ENCODE peak calls at places on chromosomes 7 and 10, in nine cellular contexts. P, C, Y, H, N, V, E, J and M are unnamed samples.

GRCh38 chr10:97356318-97356914 is 21.9 kb upstream of the FRAT2 start:
- DNase-seq in V (no peak), H (no peak), C (no peak), J (peak), P (no peak), Y (peak), E (no peak), N (no peak), M (peak)

GRCh38 chr7:78039791-78040776 is 241.5 kb downstream of the PHTF2 start:
- DNase-seq in H (no peak), J (no peak), P (peak), C (no peak), Y (peak), E (no peak), V (peak), N (peak), M (peak)

GRCh38 chr7:68309271-68309670 is 1289.0 kb upstream of the AUTS2 start:
- DNase-seq in J (no peak), H (no peak), P (no peak), E (no peak), C (no peak), Y (no peak), V (no peak), N (no peak), M (no peak)

GRCh38 chr10:22958338-22958737 is 30.5 kb downstream of the ARMC3 start:
- DNase-seq in E (no peak), H (no peak), N (no peak), P (peak), Y (peak), C (no peak), J (no peak), V (peak), M (no peak)

GRCh38 chr7:327305-327931 is 37.4 kb downstream of the FOXL3 start:
- DNase-seq in H (no peak), C (no peak), E (no peak), N (no peak), V (no peak), J (no peak), Y (no peak), P (no peak), M (no peak)

GRCh38 chr7:139562491-139562890 is 39.0 kb downstream of the CLEC2L start:
- DNase-seq in J (no peak), E (no peak), H (no peak), P (no peak), V (no peak), N (no peak), C (no peak), Y (no peak), M (no peak)

GRCh38 chr10:83252169-83252568 is 887.1 kb upstream of the GHITM start:
- DNase-seq in E (no peak), H (no peak), C (no peak), N (no peak), V (no peak), Y (no peak), P (no peak), J (no peak), M (no peak)

GRCh38 chr10:58951750-58952149 is 224.7 kb upstream of the PHYHIPL start:
- DNase-seq in P (peak), H (peak), E (no peak), C (no peak), J (peak), V (peak), N (no peak), Y (peak), M (no peak)

GRCh38 chr7:45890125-45890901 is 2.0 kb downstream of the IGFBP1 start:
- DNase-seq in E (no peak), Y (no peak), N (no peak), C (no peak), H (no peak), V (no peak), J (no peak), P (no peak), M (no peak)

GRCh38 chr10:123073187-123073586 is 62.6 kb upstream of the HMX3 start:
- DNase-seq in P (no peak), Y (no peak), H (no peak), E (no peak), J (no peak), N (no peak), C (no peak), V (no peak), M (no peak)

GRCh38 chr7:4809091-4809591 is 33.7 kb downstream of the AP5Z1 start:
- DNase-seq in J (no peak), E (no peak), H (no peak), N (no peak), Y (no peak), C (no peak), V (no peak), P (peak), M (no peak)

GRCh38 chr10:120897343-120897742 is 46.2 kb downstream of the WDR11 start:
- DNase-seq in P (peak), V (peak), E (no peak), C (no peak), H (no peak), Y (no peak), N (no peak), J (no peak), M (no peak)

GRCh38 chr10:69684020-69684980 is 54.3 kb downstream of the FAM241B start:
- DNase-seq in J (no peak), V (peak), Y (peak), N (no peak), P (peak), C (no peak), E (no peak), H (no peak), M (peak)

GRCh38 chr7:94514917-94515316 is 5.3 kb downstream of the CASD1 start:
- DNase-seq in P (no peak), C (no peak), H (no peak), V (no peak), J (no peak), E (no peak), N (no peak), Y (no peak), M (no peak)

GRCh38 chr10:3783313-3783689 is 1.7 kb downstream of the KLF6 start:
- DNase-seq in E (no peak), Y (peak), V (peak), C (no peak), N (no peak), P (no peak), J (no peak), H (no peak), M (no peak)

GRCh38 chr7:131106681-131107342 is 220.9 kb upstream of the MKLN1 start:
- DNase-seq in J (no peak), E (peak), C (peak), H (no peak), N (no peak), Y (peak), P (no peak), V (no peak), M (no peak)

GRCh38 chr10:126919426-126919825 is 14.2 kb downstream of the DOCK1 start:
- DNase-seq in V (no peak), N (no peak), H (no peak), P (no peak), Y (no peak), J (no peak), C (no peak), E (no peak), M (peak)

GRCh38 chr7:18257711-18258110 is 230.1 kb upstream of the PRPS1L1 start:
- DNase-seq in Y (peak), E (no peak), C (no peak), N (no peak), P (peak), J (no peak), V (peak), H (peak), M (peak)

GRCh38 chr10:28367865-28368541 is 65.1 kb upstream of the MPP7 start:
- DNase-seq in C (no peak), P (no peak), V (no peak), J (peak), E (no peak), N (peak), Y (no peak), H (no peak), M (no peak)

GRCh38 chr10:31683682-31684081 is 244.9 kb downstream of the ARHGAP12 start:
- DNase-seq in J (no peak), N (no peak), Y (peak), P (no peak), C (no peak), E (no peak), V (no peak), H (no peak), M (no peak)

GRCh38 chr7:149824748-149825566 is 13.2 kb upstream of the ZNF862 start:
- DNase-seq in V (no peak), C (no peak), P (no peak), E (no peak), Y (no peak), J (no peak), H (no peak), N (no peak), M (no peak)

GRCh38 chr10:71433983-71434744 is 37.4 kb downstream of the CDH23 start:
- DNase-seq in C (no peak), E (no peak), H (no peak), N (no peak), Y (no peak), J (no peak), V (no peak), P (no peak), M (no peak)

GRCh38 chr7:157520249-157520648 is 183.4 kb downstream of the DNAJB6 start:
- DNase-seq in E (no peak), Y (no peak), V (no peak), C (no peak), P (no peak), J (no peak), N (no peak), H (no peak), M (no peak)

GRCh38 chr7:117386125-117386709 is 41.1 kb downstream of the ASZ1 start:
- DNase-seq in P (peak), C (no peak), V (peak), E (no peak), Y (peak), N (no peak), J (no peak), H (no peak), M (no peak)

GRCh38 chr7:44227911-44228310 is 27.1 kb downstream of the YKT6 start:
- DNase-seq in H (no peak), P (no peak), Y (no peak), E (no peak), J (no peak), C (no peak), N (no peak), V (no peak), M (no peak)

GRCh38 chr10:97131702-97132101 is 54.1 kb downstream of the SLIT1 start:
- DNase-seq in V (peak), E (no peak), Y (peak), J (peak), H (no peak), P (no peak), C (no peak), N (no peak), M (no peak)

GRCh38 chr7:25732771-25733217 is 419.2 kb upstream of the NFE2L3 start:
- DNase-seq in C (no peak), Y (no peak), H (no peak), N (no peak), J (no peak), V (no peak), E (no peak), P (no peak), M (no peak)

GRCh38 chr7:115679976-115680375 is 350.6 kb downstream of the TFEC start:
- DNase-seq in Y (peak), P (peak), C (peak), E (peak), N (peak), V (peak), H (no peak), J (no peak), M (peak)

GRCh38 chr10:79079490-79080355 is 11.0 kb downstream of the ZMIZ1 start:
- DNase-seq in N (no peak), C (peak), Y (peak), V (peak), H (no peak), P (peak), E (no peak), J (no peak), M (peak)

GRCh38 chr7:148831782-148832181 is 52.3 kb downstream of the EZH2 start:
- DNase-seq in J (no peak), N (no peak), V (no peak), H (no peak), C (no peak), Y (no peak), E (no peak), P (no peak), M (no peak)

GRCh38 chr7:123666492-123666891 is 10.8 kb downstream of the LMOD2 start:
- DNase-seq in J (no peak), N (no peak), C (no peak), V (no peak), H (no peak), E (no peak), Y (no peak), P (no peak), M (no peak)

GRCh38 chr7:142583424-142583823 is 165.8 kb upstream of the PRSS1 start:
- DNase-seq in N (peak), Y (peak), V (peak), H (peak), P (peak), C (peak), E (no peak), J (peak), M (peak)

GRCh38 chr7:477626-478220 is 41.9 kb downstream of the PDGFA start:
- DNase-seq in J (no peak), C (no peak), P (no peak), E (no peak), H (no peak), Y (no peak), N (no peak), V (no peak), M (no peak)

GRCh38 chr10:92655426-92655825 is 34.3 kb upstream of the HHEX start:
- DNase-seq in J (no peak), N (no peak), H (no peak), Y (no peak), V (no peak), P (no peak), E (no peak), C (no peak), M (no peak)